ENCODE peak calls at places on chromosome X, in eight cellular contexts. One of them, this sample, is unnamed.

GRCh38 chrX:48083212-48083611 is 11.8 kb upstream of the ZNF630 start:
- DNase-seq in spleen: no peak
- DNase-seq in endodermal cell: peak
- DNase-seq in GM10248: peak
- DNase-seq in mesothelial cell of epicardium: no peak
- DNase-seq in GM12864: no peak
- DNase-seq in heart left ventricle: peak
- DNase-seq in IMR-90: peak
- DNase-seq in this sample: peak

GRCh38 chrX:70434352-70434866 is 10.2 kb upstream of the DLG3 start:
- DNase-seq in spleen: peak
- DNase-seq in endodermal cell: peak
- DNase-seq in GM10248: peak
- DNase-seq in mesothelial cell of epicardium: peak
- DNase-seq in GM12864: no peak
- DNase-seq in heart left ventricle: peak
- DNase-seq in IMR-90: peak
- DNase-seq in this sample: peak

GRCh38 chrX:1400731-1401471 is 9.0 kb upstream of the SLC25A6 start:
- DNase-seq in spleen: peak
- DNase-seq in endodermal cell: peak
- DNase-seq in GM10248: no peak
- DNase-seq in mesothelial cell of epicardium: no peak
- DNase-seq in GM12864: no peak
- DNase-seq in heart left ventricle: no peak
- DNase-seq in IMR-90: no peak
- DNase-seq in this sample: no peak

GRCh38 chrX:78327370-78328048 is at the start of gene CYSLTR1:
- DNase-seq in spleen: no peak
- DNase-seq in endodermal cell: no peak
- DNase-seq in GM10248: peak
- DNase-seq in mesothelial cell of epicardium: no peak
- DNase-seq in GM12864: peak
- DNase-seq in heart left ventricle: peak
- DNase-seq in IMR-90: no peak
- DNase-seq in this sample: no peak

GRCh38 chrX:107753186-107753585 is 22.4 kb downstream of the TSC22D3 start:
- DNase-seq in spleen: no peak
- DNase-seq in endodermal cell: no peak
- DNase-seq in GM10248: no peak
- DNase-seq in mesothelial cell of epicardium: no peak
- DNase-seq in GM12864: no peak
- DNase-seq in heart left ventricle: no peak
- DNase-seq in IMR-90: no peak
- DNase-seq in this sample: no peak

GRCh38 chrX:39736219-39737211 is 361.2 kb downstream of the BCOR start:
- DNase-seq in spleen: peak
- DNase-seq in endodermal cell: no peak
- DNase-seq in GM10248: no peak
- DNase-seq in mesothelial cell of epicardium: no peak
- DNase-seq in GM12864: no peak
- DNase-seq in heart left ventricle: peak
- DNase-seq in IMR-90: peak
- DNase-seq in this sample: no peak

GRCh38 chrX:150429577-150429976 is 66.5 kb downstream of the MAMLD1 start:
- DNase-seq in spleen: no peak
- DNase-seq in endodermal cell: no peak
- DNase-seq in GM10248: no peak
- DNase-seq in mesothelial cell of epicardium: no peak
- DNase-seq in GM12864: no peak
- DNase-seq in heart left ventricle: no peak
- DNase-seq in IMR-90: peak
- DNase-seq in this sample: no peak

GRCh38 chrX:118373538-118373937 is 27.6 kb downstream of the WDR44 start:
- DNase-seq in spleen: no peak
- DNase-seq in endodermal cell: no peak
- DNase-seq in GM10248: no peak
- DNase-seq in mesothelial cell of epicardium: no peak
- DNase-seq in GM12864: no peak
- DNase-seq in heart left ventricle: no peak
- DNase-seq in IMR-90: no peak
- DNase-seq in this sample: no peak

GRCh38 chrX:42050345-42050744 is 127.0 kb upstream of the CASK start:
- DNase-seq in spleen: no peak
- DNase-seq in endodermal cell: no peak
- DNase-seq in GM10248: no peak
- DNase-seq in mesothelial cell of epicardium: no peak
- DNase-seq in GM12864: no peak
- DNase-seq in heart left ventricle: no peak
- DNase-seq in IMR-90: no peak
- DNase-seq in this sample: no peak

GRCh38 chrX:80765226-80765625 is 44.5 kb downstream of the BRWD3 start:
- DNase-seq in spleen: no peak
- DNase-seq in endodermal cell: no peak
- DNase-seq in GM10248: no peak
- DNase-seq in mesothelial cell of epicardium: no peak
- DNase-seq in GM12864: no peak
- DNase-seq in heart left ventricle: no peak
- DNase-seq in IMR-90: peak
- DNase-seq in this sample: no peak

GRCh38 chrX:129793604-129794191 is 13.9 kb downstream of the SASH3 start:
- DNase-seq in spleen: peak
- DNase-seq in endodermal cell: no peak
- DNase-seq in GM10248: no peak
- DNase-seq in mesothelial cell of epicardium: no peak
- DNase-seq in GM12864: no peak
- DNase-seq in heart left ventricle: no peak
- DNase-seq in IMR-90: no peak
- DNase-seq in this sample: no peak

GRCh38 chrX:20374866-20375530 is 108.3 kb upstream of the RPS6KA3 start:
- DNase-seq in spleen: no peak
- DNase-seq in endodermal cell: no peak
- DNase-seq in GM10248: no peak
- DNase-seq in mesothelial cell of epicardium: no peak
- DNase-seq in GM12864: no peak
- DNase-seq in heart left ventricle: no peak
- DNase-seq in IMR-90: no peak
- DNase-seq in this sample: peak

GRCh38 chrX:8433296-8434094 is 31.1 kb upstream of the VCX3B start:
- DNase-seq in spleen: no peak
- DNase-seq in endodermal cell: no peak
- DNase-seq in GM10248: no peak
- DNase-seq in mesothelial cell of epicardium: no peak
- DNase-seq in GM12864: no peak
- DNase-seq in heart left ventricle: no peak
- DNase-seq in IMR-90: no peak
- DNase-seq in this sample: no peak

GRCh38 chrX:55919367-55920221 is 202.0 kb downstream of the RRAGB start:
- DNase-seq in spleen: peak
- DNase-seq in endodermal cell: peak
- DNase-seq in GM10248: peak
- DNase-seq in mesothelial cell of epicardium: no peak
- DNase-seq in GM12864: peak
- DNase-seq in heart left ventricle: no peak
- DNase-seq in IMR-90: no peak
- DNase-seq in this sample: peak

GRCh38 chrX:151921292-151921691 is 8.6 kb downstream of the MAGEA4 start:
- DNase-seq in spleen: peak
- DNase-seq in endodermal cell: no peak
- DNase-seq in GM10248: no peak
- DNase-seq in mesothelial cell of epicardium: no peak
- DNase-seq in GM12864: no peak
- DNase-seq in heart left ventricle: no peak
- DNase-seq in IMR-90: no peak
- DNase-seq in this sample: no peak

DNA sequence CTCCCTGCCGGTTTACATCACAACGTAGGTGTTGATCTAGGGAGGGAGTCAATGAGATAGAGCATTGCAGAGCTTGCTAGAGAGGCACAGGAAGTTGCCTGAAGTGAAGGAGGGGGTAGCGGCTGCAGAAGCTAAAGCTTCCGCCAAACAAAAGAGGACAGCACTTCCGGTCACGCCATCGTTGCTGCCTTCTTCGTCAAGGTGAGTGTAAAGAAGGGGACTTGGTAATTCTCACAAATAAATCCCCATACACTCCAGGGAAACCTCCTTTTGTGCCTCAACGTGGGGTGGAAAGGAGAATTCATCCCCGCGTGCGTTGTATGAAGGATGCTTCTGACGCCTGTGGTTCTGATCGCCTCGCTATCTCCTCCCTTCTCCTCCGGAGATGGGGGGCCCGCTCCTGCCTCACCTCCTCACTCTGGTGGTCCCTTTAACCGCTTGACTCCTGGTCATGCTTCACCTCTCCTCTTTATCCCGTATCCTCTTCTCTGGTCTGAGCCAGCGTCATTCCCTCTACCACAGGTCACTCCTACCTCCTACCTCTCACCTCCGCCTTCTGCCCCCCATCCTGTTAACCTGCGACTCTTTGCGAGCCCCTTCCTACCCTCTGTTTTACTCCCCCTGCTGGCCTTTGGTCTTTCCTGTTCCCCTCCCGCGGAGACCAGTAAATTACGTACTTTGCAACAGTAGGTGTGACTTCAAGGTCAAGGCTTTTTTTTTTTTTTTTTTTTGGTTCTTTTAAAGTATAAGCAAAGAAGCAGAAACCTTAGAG is 59.9 kb downstream of the GSPT2 start:
- DNase-seq in spleen: peak
- DNase-seq in endodermal cell: peak
- DNase-seq in GM10248: peak
- DNase-seq in mesothelial cell of epicardium: no peak
- DNase-seq in GM12864: peak
- DNase-seq in heart left ventricle: peak
- DNase-seq in IMR-90: peak
- DNase-seq in this sample: peak
- TF ChIP-seq CTCF in spleen: no peak
- TF ChIP-seq CTCF in endodermal cell: peak
- TF ChIP-seq CTCF in GM10248: peak
- TF ChIP-seq CTCF in mesothelial cell of epicardium: no peak
- TF ChIP-seq CTCF in GM12864: peak
- TF ChIP-seq CTCF in heart left ventricle: no peak
- TF ChIP-seq CTCF in IMR-90: peak
- TF ChIP-seq CTCF in this sample: no peak

DNA sequence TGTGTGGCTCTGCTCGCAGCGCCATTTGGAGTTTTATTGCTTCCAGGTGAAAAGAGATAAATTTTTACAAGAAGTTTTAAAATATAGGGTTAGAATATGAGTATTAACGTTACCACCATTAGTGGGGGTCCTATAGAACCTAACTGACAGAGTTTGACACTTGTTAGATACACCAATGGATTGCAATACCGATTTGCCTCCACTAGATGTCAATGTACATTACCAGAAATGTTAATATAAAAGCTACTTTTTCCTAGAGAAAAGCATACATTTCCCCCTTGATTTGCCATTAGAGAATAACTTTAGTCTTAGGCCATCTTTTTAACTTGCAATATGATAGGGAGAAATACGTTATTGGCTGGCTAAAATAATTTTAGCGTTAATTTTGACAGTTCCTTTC is 108.4 kb downstream of the LINC00632 start:
- DNase-seq in spleen: no peak
- DNase-seq in endodermal cell: no peak
- DNase-seq in GM10248: peak
- DNase-seq in mesothelial cell of epicardium: no peak
- DNase-seq in GM12864: no peak
- DNase-seq in heart left ventricle: no peak
- DNase-seq in IMR-90: peak
- DNase-seq in this sample: peak
- TF ChIP-seq CTCF in spleen: no peak
- TF ChIP-seq CTCF in endodermal cell: peak
- TF ChIP-seq CTCF in GM10248: no peak
- TF ChIP-seq CTCF in mesothelial cell of epicardium: peak
- TF ChIP-seq CTCF in GM12864: peak
- TF ChIP-seq CTCF in heart left ventricle: peak
- TF ChIP-seq CTCF in IMR-90: peak
- TF ChIP-seq CTCF in this sample: no peak

DNA sequence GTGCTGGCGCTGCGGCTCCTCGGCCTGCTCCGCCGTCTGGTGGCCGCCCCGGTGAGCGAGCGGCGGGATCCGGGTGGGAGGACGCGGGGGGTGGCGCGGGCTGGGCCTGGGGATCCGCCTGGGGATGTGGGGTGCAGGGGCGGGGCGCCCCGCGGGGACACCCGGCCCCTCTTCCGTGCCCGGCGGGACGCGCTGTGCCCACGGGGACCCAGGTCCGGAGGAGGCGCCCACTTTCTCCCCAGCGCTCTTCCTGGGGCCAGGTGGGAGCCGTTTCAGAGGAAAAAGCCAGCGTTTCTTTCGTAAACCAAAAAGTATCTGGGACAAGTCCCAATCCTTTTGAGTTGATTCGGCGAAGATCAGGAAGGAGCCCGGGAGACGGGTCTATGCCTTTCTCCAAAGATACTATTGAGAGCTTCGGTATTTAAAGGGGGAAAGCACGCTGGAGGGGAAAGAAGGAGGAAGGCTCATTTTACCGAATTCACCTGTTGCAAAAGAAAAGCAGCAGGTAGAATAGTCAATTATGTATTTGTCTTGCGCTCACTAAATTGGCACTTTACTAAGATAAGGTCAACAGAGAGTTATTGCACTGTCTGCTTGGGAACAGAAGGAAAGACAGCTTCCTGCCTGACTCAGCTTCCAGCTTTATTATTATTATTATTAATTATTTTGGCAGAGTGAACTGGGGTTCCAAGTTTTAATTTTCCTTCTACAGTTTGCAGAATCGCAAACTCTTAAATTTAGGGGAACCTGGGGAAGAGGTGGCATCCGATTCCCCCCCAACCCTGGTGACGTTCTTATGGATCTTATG is 81.5 kb upstream of the CD99 start:
- DNase-seq in spleen: no peak
- DNase-seq in endodermal cell: peak
- DNase-seq in GM10248: no peak
- DNase-seq in mesothelial cell of epicardium: no peak
- DNase-seq in GM12864: no peak
- DNase-seq in heart left ventricle: no peak
- DNase-seq in IMR-90: peak
- DNase-seq in this sample: no peak
- TF ChIP-seq CTCF in spleen: no peak
- TF ChIP-seq CTCF in endodermal cell: peak
- TF ChIP-seq CTCF in GM10248: peak
- TF ChIP-seq CTCF in mesothelial cell of epicardium: no peak
- TF ChIP-seq CTCF in GM12864: peak
- TF ChIP-seq CTCF in heart left ventricle: no peak
- TF ChIP-seq CTCF in IMR-90: no peak
- TF ChIP-seq CTCF in this sample: no peak

DNA sequence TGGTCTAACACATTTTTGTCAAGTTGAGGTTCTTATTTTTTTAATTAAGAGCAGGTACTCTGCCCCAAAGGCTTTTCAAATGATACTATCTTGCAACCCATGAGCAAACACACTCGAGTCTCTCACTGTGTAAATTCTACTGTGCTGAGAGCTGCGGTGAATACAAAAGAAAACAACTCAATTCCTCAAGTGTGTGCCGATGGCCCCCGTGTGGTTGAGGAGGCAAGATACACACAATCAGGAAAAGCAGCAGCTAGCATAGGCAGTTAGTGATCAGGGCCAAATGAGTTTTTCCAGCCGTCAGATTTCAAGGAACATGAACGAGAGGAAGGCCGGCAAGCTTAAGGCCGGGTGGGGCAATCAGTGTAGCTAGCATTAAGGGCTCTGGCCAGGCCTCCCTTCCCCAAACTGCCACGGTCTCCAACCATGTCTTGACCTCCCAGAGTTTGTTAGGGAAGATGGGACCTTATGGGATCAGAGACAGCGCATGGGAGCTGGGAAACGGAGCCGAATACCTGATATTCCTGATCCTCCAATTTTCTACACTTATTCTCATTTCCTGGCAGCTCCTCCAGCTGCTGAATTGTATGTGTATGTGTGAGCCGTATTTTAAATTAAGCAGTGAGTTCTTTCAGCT is 59.7 kb downstream of the RTL9 start:
- DNase-seq in spleen: no peak
- DNase-seq in endodermal cell: peak
- DNase-seq in GM10248: no peak
- DNase-seq in mesothelial cell of epicardium: no peak
- DNase-seq in GM12864: no peak
- DNase-seq in heart left ventricle: peak
- DNase-seq in IMR-90: peak
- DNase-seq in this sample: no peak
- TF ChIP-seq CTCF in spleen: no peak
- TF ChIP-seq CTCF in endodermal cell: peak
- TF ChIP-seq CTCF in GM10248: no peak
- TF ChIP-seq CTCF in mesothelial cell of epicardium: peak
- TF ChIP-seq CTCF in GM12864: no peak
- TF ChIP-seq CTCF in heart left ventricle: no peak
- TF ChIP-seq CTCF in IMR-90: peak
- TF ChIP-seq CTCF in this sample: peak